ENCODE peak calls at places on chromosomes 7 and 10, in five cellular contexts. G is neural progenitor cell, Q is transverse colon, R is mesenchymal stem cell, T is right lobe of liver. V is an unnamed sample.

GRCh38 chr10:18681366-18681765 is 22.1 kb downstream of the ARL5B start:
- DNase-seq in G (no peak), T (no peak), Q (no peak), R (peak; percentile 34), V (no peak)

GRCh38 chr10:91493313-91493712 is 83.2 kb downstream of the HECTD2 start:
- DNase-seq in G (peak; percentile 3), R (peak; percentile 60), T (no peak), Q (no peak), V (no peak)

GRCh38 chr7:54944179-54944578 is 74.6 kb upstream of the EGFR start:
- DNase-seq in G (no peak), R (no peak), T (no peak), Q (no peak), V (no peak)

GRCh38 chr10:86265877-86266259 is 100.7 kb downstream of the GRID1 start:
- DNase-seq in G (no peak), Q (no peak), T (no peak), R (no peak), V (no peak)

GRCh38 chr10:22259280-22259679 is 41.5 kb upstream of the EBLN1 start:
- DNase-seq in G (peak; percentile 33), R (peak; percentile 8), T (no peak), Q (no peak), V (peak; percentile 46)

GRCh38 chr7:149753370-149754233 is 19.8 kb downstream of the ZNF467 start:
- DNase-seq in T (no peak), Q (peak; percentile 33), R (peak; percentile 55), G (peak; percentile 69), V (no peak)

GRCh38 chr7:51647931-51648351 is 331.3 kb upstream of the COBL start:
- DNase-seq in T (no peak), G (peak; percentile 54), R (no peak), Q (peak; percentile 69), V (no peak)

GRCh38 chr10:45444976-45445898 is 71.2 kb downstream of the ALOX5 start:
- DNase-seq in Q (no peak), R (no peak), T (peak; percentile 87), G (no peak), V (no peak)

GRCh38 chr7:85041599-85042216 is 145.1 kb downstream of the SEMA3D start:
- DNase-seq in R (peak; percentile 66), Q (peak; percentile 68), T (no peak), G (peak; percentile 78), V (no peak)

GRCh38 chr7:363626-364025 is 73.7 kb downstream of the FOXL3 start:
- DNase-seq in Q (no peak), R (no peak), G (no peak), T (peak; percentile 38), V (no peak)

DNA sequence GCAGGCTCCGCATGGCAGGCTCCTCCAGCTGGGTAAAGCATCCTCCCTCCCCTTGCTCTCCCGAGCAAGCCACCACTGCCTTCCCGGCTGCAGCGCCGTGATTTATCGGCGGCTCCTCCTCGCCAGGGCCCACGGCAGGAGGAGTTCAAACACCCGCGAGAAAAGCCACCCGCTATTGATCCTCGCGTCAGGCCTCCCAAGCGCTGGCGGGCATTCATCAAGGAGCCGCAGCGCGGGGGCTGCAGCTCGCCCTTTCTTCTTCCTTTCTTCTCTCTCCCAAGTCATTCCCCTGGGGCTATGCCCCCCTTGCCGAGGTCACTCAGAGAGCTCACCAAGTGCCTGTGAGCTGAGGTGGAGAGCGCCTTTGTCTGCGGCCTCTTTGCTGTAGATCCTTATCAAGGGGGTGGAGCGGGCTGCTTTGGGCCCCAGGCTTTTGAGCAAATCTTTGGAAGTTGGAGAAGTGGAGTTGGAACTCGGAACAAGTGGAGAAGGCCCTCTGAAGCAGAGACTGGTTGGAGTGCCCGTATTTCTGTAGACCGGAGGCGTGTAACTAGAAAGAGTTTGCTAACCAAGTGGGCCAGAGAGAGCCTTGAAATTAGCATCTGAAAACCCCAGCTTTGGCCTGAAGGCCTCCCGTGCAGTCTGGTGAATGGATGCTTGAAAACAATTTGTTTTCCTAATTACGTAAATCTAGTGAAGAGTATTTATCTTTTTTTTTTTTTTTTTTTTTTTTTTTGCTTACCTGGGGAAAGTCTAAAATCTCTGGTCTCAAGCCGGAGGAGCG is 107.1 kb upstream of the PPIF start:
- DNase-seq in G (peak; percentile 90), R (peak; percentile 76), T (no peak), Q (no peak), V (no peak)
- H3K4me3 ChIP-seq in G (peak overlapping the region; percentile 40), R (no peak overlapping the region), T (no peak overlapping the region), Q (no peak overlapping the region), V (no peak overlapping the region)

DNA sequence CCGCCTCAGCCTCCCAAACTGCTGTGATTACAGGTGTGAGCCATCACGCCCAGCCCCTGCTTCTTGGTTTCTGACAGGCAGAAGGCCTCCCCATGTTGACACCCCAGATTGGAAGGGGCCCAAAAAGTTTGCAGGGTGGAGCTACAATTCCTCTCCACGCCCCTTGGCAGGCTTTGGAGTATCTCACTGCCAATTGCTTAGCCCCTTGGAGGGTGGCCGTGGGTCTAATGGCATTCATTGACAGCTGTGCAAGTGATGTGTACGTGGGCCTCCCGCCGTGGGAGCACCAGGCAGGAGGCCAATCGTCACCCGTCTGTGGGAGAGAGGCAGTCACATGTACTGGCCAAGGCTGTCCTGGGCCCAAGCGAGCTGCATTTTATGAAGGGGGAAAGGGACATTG is 73.7 kb upstream of the PPIF start:
- DNase-seq in Q (no peak), T (no peak), R (no peak), G (no peak), V (no peak)
- H3K4me1 ChIP-seq in Q (peaks cover 55% of the 10 kb centered on the region), T (no peaks in the 10 kb centered on the region), R (peaks cover 45% of the 10 kb centered on the region), G (peaks cover 4% of the 10 kb centered on the region), V (no peaks in the 10 kb centered on the region)

GRCh38 chr7:26409636-26410035 is 118.0 kb downstream of the SNX10 start:
- DNase-seq in Q (no peak), T (no peak), G (no peak), R (no peak), V (no peak)
- H3K27ac ChIP-seq in Q (no peak overlapping the region), T (no peak overlapping the region), G (no peak overlapping the region), R (peak overlapping the region; percentile 46), V (no peak overlapping the region)

DNA sequence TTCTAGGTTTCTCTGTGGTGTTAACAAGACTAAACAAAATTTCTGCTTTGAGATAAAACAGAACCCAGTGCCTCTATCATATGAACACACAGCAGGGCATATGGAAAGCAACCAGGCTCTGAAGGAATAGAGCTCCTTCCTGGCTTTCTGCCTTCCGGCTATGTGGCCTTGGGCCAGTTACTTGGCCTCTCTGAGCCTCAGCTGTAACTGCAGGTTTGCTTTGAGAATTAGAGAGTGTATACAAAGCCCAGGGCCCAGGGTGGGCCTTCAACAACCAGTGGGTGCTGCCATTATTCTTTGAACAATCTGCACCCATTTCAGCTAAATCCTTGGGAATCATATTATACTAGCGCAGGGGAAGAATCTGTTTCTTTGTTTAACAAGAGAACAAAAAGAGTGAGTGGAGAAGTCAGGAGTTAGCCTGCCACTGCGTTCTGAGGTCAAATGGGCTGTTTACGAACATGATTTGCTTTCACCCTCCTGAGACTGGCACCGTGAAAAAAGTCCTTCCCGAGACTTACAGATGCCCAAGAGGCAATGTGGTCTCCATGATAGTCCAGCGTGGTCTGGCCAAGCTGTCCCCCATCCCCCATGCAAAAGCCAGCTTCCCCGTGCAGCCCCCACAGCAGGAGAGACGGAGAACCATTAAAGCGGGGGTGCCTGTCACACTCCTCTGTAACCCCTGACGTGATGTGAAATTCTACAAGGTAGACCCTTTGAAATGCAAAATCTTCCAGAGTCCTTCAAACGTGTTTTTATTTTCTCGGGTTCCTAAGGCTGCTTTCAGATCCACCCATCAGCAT is 4.9 kb downstream of the FAM53B start:
- DNase-seq in G (peak; percentile 27), Q (no peak), T (no peak), R (peak; percentile 75), V (no peak)
- H3K4me3 ChIP-seq in G (peak overlapping the region; percentile 24), Q (no peak overlapping the region), T (no peak overlapping the region), R (peak overlapping the region; percentile 67), V (peak overlapping the region; percentile 85)

GRCh38 chr10:43863270-43863669 is 214.6 kb upstream of the ZNF32 start:
- DNase-seq in Q (no peak), R (no peak), T (no peak), G (no peak), V (no peak)

GRCh38 chr10:43863859-43864591 is 215.3 kb upstream of the ZNF32 start:
- DNase-seq in Q (peak; percentile 46), R (peak; percentile 59), G (no peak), T (peak; percentile 66), V (no peak)

GRCh38 chr10:43865275-43866135 is 216.8 kb upstream of the ZNF32 start:
- DNase-seq in R (no peak), T (no peak), G (no peak), Q (no peak), V (no peak)

GRCh38 chr10:43862756-43863155 is 214.1 kb upstream of the ZNF32 start:
- DNase-seq in R (no peak), Q (no peak), T (no peak), G (no peak), V (no peak)

DNA sequence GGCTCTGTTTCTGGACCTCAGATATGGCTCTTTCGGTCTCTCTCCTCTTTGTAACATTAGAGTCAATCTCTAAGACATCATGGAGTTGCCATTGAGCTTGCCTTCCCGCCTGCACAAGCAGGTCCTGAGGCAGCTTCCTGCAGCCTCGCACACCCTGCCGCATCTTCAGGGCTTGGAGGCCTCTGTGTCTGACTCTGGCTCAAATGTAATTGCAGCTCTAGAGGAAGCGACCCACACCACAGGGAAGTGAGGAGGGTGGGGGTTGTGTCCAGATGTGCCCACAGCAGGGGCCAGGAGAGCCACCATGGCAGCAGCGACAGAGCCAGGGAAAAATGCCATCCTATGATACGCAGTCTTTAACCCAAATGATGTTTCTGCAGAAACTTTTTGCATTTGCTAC is 215.9 kb upstream of the ZNF32 start:
- DNase-seq in G (no peak), Q (no peak), R (no peak), T (no peak), V (no peak)
- H3K4me1 ChIP-seq in G (no peaks in the 10 kb centered on the region), Q (no peaks in the 10 kb centered on the region), R (peaks cover 19% of the 10 kb centered on the region), T (no peaks in the 10 kb centered on the region), V (no peaks in the 10 kb centered on the region)

V was measured in CD4-positive, CD25-positive, alpha-beta regulatory T cell.